ENCODE peak calls at places on chromosomes 4 and X, in six cellular contexts. One of them, this sample, is unnamed.

GRCh38 chrX:72402614-72403013 is 96.9 kb upstream of the CITED1 start:
- DNase-seq in fibroblast of mammary gland: no peak
- DNase-seq in mesenchymal stem cell: no peak
- DNase-seq in SJSA1: no peak
- DNase-seq in cardiac muscle cell: no peak
- DNase-seq in cardiac fibroblast: no peak
- DNase-seq in this sample: no peak

GRCh38 chrX:39972340-39972739 is 125.4 kb downstream of the BCOR start:
- DNase-seq in fibroblast of mammary gland: peak
- DNase-seq in cardiac muscle cell: peak
- DNase-seq in mesenchymal stem cell: peak
- DNase-seq in cardiac fibroblast: peak
- DNase-seq in SJSA1: peak
- DNase-seq in this sample: no peak

GRCh38 chrX:101595739-101596419 is 21.9 kb downstream of the ARMCX6 start:
- DNase-seq in SJSA1: no peak
- DNase-seq in mesenchymal stem cell: peak
- DNase-seq in fibroblast of mammary gland: peak
- DNase-seq in cardiac muscle cell: peak
- DNase-seq in cardiac fibroblast: peak
- DNase-seq in this sample: peak

GRCh38 chr4:127505203-127505602 is 127.6 kb upstream of the INTU start:
- DNase-seq in SJSA1: no peak
- DNase-seq in cardiac fibroblast: peak
- DNase-seq in fibroblast of mammary gland: peak
- DNase-seq in cardiac muscle cell: peak
- DNase-seq in mesenchymal stem cell: peak
- DNase-seq in this sample: peak

GRCh38 chr4:81896936-81897335 is 425.2 kb upstream of the RASGEF1B start:
- DNase-seq in cardiac fibroblast: no peak
- DNase-seq in SJSA1: no peak
- DNase-seq in cardiac muscle cell: no peak
- DNase-seq in mesenchymal stem cell: no peak
- DNase-seq in fibroblast of mammary gland: no peak
- DNase-seq in this sample: no peak

GRCh38 chr4:37653601-37654000 is 32.6 kb downstream of the RELL1 start:
- DNase-seq in cardiac fibroblast: peak
- DNase-seq in mesenchymal stem cell: no peak
- DNase-seq in SJSA1: no peak
- DNase-seq in fibroblast of mammary gland: no peak
- DNase-seq in cardiac muscle cell: no peak
- DNase-seq in this sample: no peak

GRCh38 chrX:113594504-113594903 is 753.9 kb upstream of the AMOT start:
- DNase-seq in cardiac fibroblast: no peak
- DNase-seq in SJSA1: no peak
- DNase-seq in mesenchymal stem cell: no peak
- DNase-seq in fibroblast of mammary gland: no peak
- DNase-seq in cardiac muscle cell: no peak
- DNase-seq in this sample: no peak

GRCh38 chr4:8198906-8199593 is at the start of gene SH3TC1:
- DNase-seq in cardiac fibroblast: peak
- DNase-seq in SJSA1: peak
- DNase-seq in fibroblast of mammary gland: peak
- DNase-seq in mesenchymal stem cell: peak
- DNase-seq in cardiac muscle cell: peak
- DNase-seq in this sample: peak

DNA sequence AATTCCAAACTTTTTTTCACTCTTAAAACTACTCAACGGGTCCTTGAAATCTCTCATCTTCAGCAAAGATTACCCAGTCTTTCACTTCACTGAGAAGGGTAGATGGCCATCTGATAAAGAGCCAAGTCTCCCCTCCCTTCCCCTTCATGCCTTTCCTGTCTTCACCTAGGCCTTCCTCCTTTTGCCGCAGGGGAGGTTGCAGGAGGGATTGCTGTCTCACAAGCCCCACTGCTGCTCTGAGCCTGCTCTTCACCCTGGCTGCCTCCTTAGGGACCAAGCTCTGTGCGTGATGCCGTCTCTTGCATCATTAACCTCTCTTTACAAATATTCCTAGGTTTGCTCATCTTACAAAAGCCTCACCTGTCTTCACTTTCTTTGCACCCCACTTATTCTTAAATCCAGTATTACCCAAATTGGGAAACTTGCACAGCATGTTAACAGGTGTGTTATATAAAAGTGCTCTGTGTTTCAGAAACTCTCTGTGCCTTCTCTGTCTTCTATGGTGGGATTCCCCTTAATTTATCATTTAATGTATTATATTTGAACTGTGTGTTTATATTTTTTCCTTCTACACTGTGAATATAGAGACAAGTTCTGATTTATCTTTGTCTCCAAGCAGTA is 3.8 kb downstream of the ZFX start:
- DNase-seq in cardiac fibroblast: no peak
- DNase-seq in fibroblast of mammary gland: peak
- DNase-seq in mesenchymal stem cell: no peak
- DNase-seq in SJSA1: no peak
- DNase-seq in cardiac muscle cell: peak
- DNase-seq in this sample: peak
- H3K4me3 ChIP-seq in cardiac fibroblast: no peak
- H3K4me3 ChIP-seq in fibroblast of mammary gland: no peak
- H3K4me3 ChIP-seq in mesenchymal stem cell: peak
- H3K4me3 ChIP-seq in SJSA1: no peak
- H3K4me3 ChIP-seq in cardiac muscle cell: peak
- H3K4me3 ChIP-seq in this sample: peak

GRCh38 chrX:43676960-43677582 is 21.0 kb downstream of the MAOA start:
- DNase-seq in mesenchymal stem cell: peak
- DNase-seq in cardiac muscle cell: peak
- DNase-seq in cardiac fibroblast: peak
- DNase-seq in SJSA1: no peak
- DNase-seq in fibroblast of mammary gland: no peak
- DNase-seq in this sample: peak

GRCh38 chrX:43682726-43683125 is 26.6 kb downstream of the MAOA start:
- DNase-seq in fibroblast of mammary gland: no peak
- DNase-seq in cardiac fibroblast: no peak
- DNase-seq in cardiac muscle cell: no peak
- DNase-seq in SJSA1: no peak
- DNase-seq in mesenchymal stem cell: no peak
- DNase-seq in this sample: no peak

GRCh38 chrX:43677993-43678392 is 21.9 kb downstream of the MAOA start:
- DNase-seq in cardiac fibroblast: no peak
- DNase-seq in mesenchymal stem cell: no peak
- DNase-seq in fibroblast of mammary gland: no peak
- DNase-seq in SJSA1: no peak
- DNase-seq in cardiac muscle cell: no peak
- DNase-seq in this sample: no peak

GRCh38 chrX:43679058-43679457 is 23.0 kb downstream of the MAOA start:
- DNase-seq in cardiac muscle cell: no peak
- DNase-seq in fibroblast of mammary gland: no peak
- DNase-seq in mesenchymal stem cell: no peak
- DNase-seq in cardiac fibroblast: no peak
- DNase-seq in SJSA1: no peak
- DNase-seq in this sample: no peak

DNA sequence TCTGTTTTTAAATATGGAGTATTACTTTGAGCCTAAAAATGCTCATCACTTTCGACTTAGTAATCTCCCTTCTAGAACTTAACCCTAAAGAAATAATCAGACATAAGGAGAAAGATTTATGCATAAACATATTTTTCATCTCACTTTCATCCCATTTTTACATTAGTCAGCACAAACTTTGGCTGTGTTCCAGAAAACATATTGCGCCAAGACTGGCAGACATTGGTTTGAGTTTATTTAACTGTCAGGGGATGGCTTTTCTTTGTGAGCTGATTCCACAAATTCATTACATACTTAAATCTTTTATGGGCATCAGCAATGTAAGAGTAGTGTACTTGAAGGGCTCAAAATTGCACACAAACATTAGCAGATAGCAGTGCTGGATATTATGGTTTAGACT is 23.7 kb downstream of the MAOA start:
- DNase-seq in SJSA1: no peak
- DNase-seq in fibroblast of mammary gland: peak
- DNase-seq in mesenchymal stem cell: no peak
- DNase-seq in cardiac fibroblast: peak
- DNase-seq in cardiac muscle cell: peak
- DNase-seq in this sample: peak
- H3K4me3 ChIP-seq in SJSA1: no peak
- H3K4me3 ChIP-seq in fibroblast of mammary gland: no peak
- H3K4me3 ChIP-seq in mesenchymal stem cell: no peak
- H3K4me3 ChIP-seq in cardiac fibroblast: no peak
- H3K4me3 ChIP-seq in cardiac muscle cell: no peak
- H3K4me3 ChIP-seq in this sample: no peak

GRCh38 chr4:76639292-76639691 is 204.3 kb downstream of the SHROOM3 start:
- DNase-seq in fibroblast of mammary gland: peak
- DNase-seq in SJSA1: no peak
- DNase-seq in mesenchymal stem cell: no peak
- DNase-seq in cardiac muscle cell: no peak
- DNase-seq in cardiac fibroblast: no peak
- DNase-seq in this sample: no peak
- H3K4me3 ChIP-seq in fibroblast of mammary gland: no peak
- H3K4me3 ChIP-seq in SJSA1: no peak
- H3K4me3 ChIP-seq in mesenchymal stem cell: no peak
- H3K4me3 ChIP-seq in cardiac muscle cell: no peak
- H3K4me3 ChIP-seq in cardiac fibroblast: no peak
- H3K4me3 ChIP-seq in this sample: no peak

GRCh38 chr4:124748965-124749364 is 36.4 kb upstream of the ANKRD50 start:
- DNase-seq in SJSA1: no peak
- DNase-seq in fibroblast of mammary gland: no peak
- DNase-seq in mesenchymal stem cell: no peak
- DNase-seq in cardiac fibroblast: no peak
- DNase-seq in cardiac muscle cell: no peak
- DNase-seq in this sample: no peak

GRCh38 chr4:124743711-124744110 is 31.2 kb upstream of the ANKRD50 start:
- DNase-seq in fibroblast of mammary gland: no peak
- DNase-seq in cardiac fibroblast: no peak
- DNase-seq in cardiac muscle cell: no peak
- DNase-seq in SJSA1: no peak
- DNase-seq in mesenchymal stem cell: no peak
- DNase-seq in this sample: no peak

GRCh38 chr4:124745988-124746801 is 33.7 kb upstream of the ANKRD50 start:
- DNase-seq in mesenchymal stem cell: peak
- DNase-seq in cardiac fibroblast: peak
- DNase-seq in cardiac muscle cell: peak
- DNase-seq in fibroblast of mammary gland: no peak
- DNase-seq in SJSA1: no peak
- DNase-seq in this sample: no peak
- H3K4me3 ChIP-seq in mesenchymal stem cell: peak
- H3K4me3 ChIP-seq in cardiac fibroblast: no peak
- H3K4me3 ChIP-seq in cardiac muscle cell: no peak
- H3K4me3 ChIP-seq in fibroblast of mammary gland: no peak
- H3K4me3 ChIP-seq in SJSA1: no peak
- H3K4me3 ChIP-seq in this sample: no peak

DNA sequence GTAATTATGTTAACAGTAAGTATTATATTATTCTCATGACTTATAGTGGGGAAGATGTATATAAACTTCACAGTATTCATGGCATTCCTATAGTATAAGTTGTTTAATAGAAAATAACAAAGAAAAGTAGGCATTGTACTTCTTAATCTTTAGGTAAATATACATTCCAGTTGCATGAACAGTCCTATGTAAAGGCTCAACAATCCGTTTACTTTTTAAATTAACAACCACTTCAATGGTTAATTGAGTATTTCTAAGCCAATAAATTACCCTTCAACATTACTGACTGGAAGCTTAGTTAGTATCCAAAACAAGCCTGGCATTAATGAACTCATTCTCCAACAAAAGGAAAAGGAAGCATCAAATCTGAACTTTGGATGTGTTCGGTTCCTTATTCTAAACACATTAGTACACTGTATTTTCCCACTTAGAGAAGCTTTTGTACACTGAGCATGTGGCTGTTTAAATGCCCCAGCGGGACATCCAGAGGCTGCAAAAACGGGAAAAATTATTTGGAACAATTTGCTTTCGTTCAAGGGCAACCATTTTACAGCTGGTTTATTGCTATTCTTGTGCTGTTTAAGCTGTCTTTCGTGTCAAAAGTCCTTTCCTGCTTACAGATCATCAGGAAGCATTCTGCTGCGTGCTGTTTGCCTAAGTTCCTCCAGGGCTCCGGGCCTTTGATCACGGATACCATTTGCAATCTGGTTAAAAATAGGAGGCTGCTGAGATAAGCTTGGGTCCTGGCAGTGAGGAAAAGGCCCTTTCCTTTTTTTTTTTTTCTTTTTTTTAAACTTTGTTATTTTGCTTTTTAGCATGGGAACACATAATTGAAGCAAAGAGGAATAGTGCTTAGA is 460.3 kb downstream of the SPRY1 start:
- DNase-seq in fibroblast of mammary gland: peak
- DNase-seq in mesenchymal stem cell: peak
- DNase-seq in cardiac fibroblast: peak
- DNase-seq in cardiac muscle cell: peak
- DNase-seq in SJSA1: no peak
- DNase-seq in this sample: peak
- H3K4me3 ChIP-seq in fibroblast of mammary gland: no peak
- H3K4me3 ChIP-seq in mesenchymal stem cell: peak
- H3K4me3 ChIP-seq in cardiac fibroblast: no peak
- H3K4me3 ChIP-seq in cardiac muscle cell: no peak
- H3K4me3 ChIP-seq in SJSA1: no peak
- H3K4me3 ChIP-seq in this sample: no peak

GRCh38 chrX:37847733-37848197 is 394 bp upstream of the DYNLT3 start:
- DNase-seq in cardiac fibroblast: no peak
- DNase-seq in mesenchymal stem cell: no peak
- DNase-seq in SJSA1: no peak
- DNase-seq in cardiac muscle cell: no peak
- DNase-seq in fibroblast of mammary gland: no peak
- DNase-seq in this sample: no peak

GRCh38 chrX:37844622-37845021 is 2.7 kb downstream of the DYNLT3 start:
- DNase-seq in SJSA1: no peak
- DNase-seq in cardiac fibroblast: no peak
- DNase-seq in fibroblast of mammary gland: no peak
- DNase-seq in cardiac muscle cell: no peak
- DNase-seq in mesenchymal stem cell: no peak
- DNase-seq in this sample: no peak

GRCh38 chrX:37846558-37846933 is 825 bp downstream of the DYNLT3 start:
- DNase-seq in fibroblast of mammary gland: no peak
- DNase-seq in cardiac fibroblast: no peak
- DNase-seq in cardiac muscle cell: no peak
- DNase-seq in SJSA1: no peak
- DNase-seq in mesenchymal stem cell: no peak
- DNase-seq in this sample: no peak

GRCh38 chrX:37846934-37847732 is at the start of gene DYNLT3:
- DNase-seq in fibroblast of mammary gland: peak
- DNase-seq in SJSA1: peak
- DNase-seq in cardiac fibroblast: peak
- DNase-seq in mesenchymal stem cell: peak
- DNase-seq in cardiac muscle cell: peak
- DNase-seq in this sample: peak

DNA sequence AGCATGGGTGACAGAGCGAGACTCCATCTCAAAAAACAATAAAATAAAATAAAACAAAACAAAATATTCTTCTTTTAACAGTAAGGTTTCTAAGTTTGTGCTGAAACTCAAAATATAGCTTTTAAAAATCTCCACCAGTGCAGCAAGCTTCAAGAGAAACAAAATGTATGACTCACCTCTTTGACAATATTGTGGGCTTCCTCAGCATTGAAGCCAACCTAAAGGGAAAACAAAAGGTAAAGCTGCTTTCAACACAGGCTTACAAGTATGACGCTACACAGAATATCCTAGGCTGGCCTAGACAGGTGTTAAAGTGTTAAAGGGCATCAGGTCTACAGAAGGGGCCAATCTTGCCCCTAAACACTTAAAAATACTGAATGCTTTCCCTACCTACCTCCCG is 1.2 kb downstream of the DYNLT3 start:
- DNase-seq in cardiac fibroblast: no peak
- DNase-seq in SJSA1: no peak
- DNase-seq in mesenchymal stem cell: peak
- DNase-seq in fibroblast of mammary gland: no peak
- DNase-seq in cardiac muscle cell: no peak
- DNase-seq in this sample: no peak
- H3K4me3 ChIP-seq in cardiac fibroblast: no peak
- H3K4me3 ChIP-seq in SJSA1: no peak
- H3K4me3 ChIP-seq in mesenchymal stem cell: peak
- H3K4me3 ChIP-seq in fibroblast of mammary gland: no peak
- H3K4me3 ChIP-seq in cardiac muscle cell: peak
- H3K4me3 ChIP-seq in this sample: peak

GRCh38 chrX:34585561-34585960 is 71.5 kb downstream of the TMEM47 start:
- DNase-seq in SJSA1: no peak
- DNase-seq in mesenchymal stem cell: no peak
- DNase-seq in cardiac fibroblast: peak
- DNase-seq in fibroblast of mammary gland: no peak
- DNase-seq in cardiac muscle cell: peak
- DNase-seq in this sample: no peak
- H3K4me3 ChIP-seq in SJSA1: no peak
- H3K4me3 ChIP-seq in mesenchymal stem cell: no peak
- H3K4me3 ChIP-seq in cardiac fibroblast: no peak
- H3K4me3 ChIP-seq in fibroblast of mammary gland: no peak
- H3K4me3 ChIP-seq in cardiac muscle cell: no peak
- H3K4me3 ChIP-seq in this sample: no peak